ENCODE peak calls at places on chromosomes 5 and 9, in five cellular contexts. N is IMR-90, A is WTC11, P is body of pancreas, B is GM12865. J is an unnamed sample.

GRCh38 chr9:82670726-82671125 is 392.2 kb downstream of the RASEF start:
- DNase-seq in N (no peak), A (no peak), P (no peak), B (no peak), J (no peak)

GRCh38 chr9:96686638-96687335 is 31.7 kb upstream of the PRXL2C start:
- DNase-seq in N (peak; percentile 57), A (peak; percentile 89), P (peak; percentile 82), B (peak; percentile 39), J (peak; percentile 60)

GRCh38 chr5:147369742-147370374 is 135.0 kb downstream of the STK32A start:
- DNase-seq in N (peak; percentile 20), A (no peak), P (no peak), B (no peak), J (no peak)

GRCh38 chr5:42059291-42059690 is 134.2 kb downstream of the FBXO4 start:
- DNase-seq in N (no peak), A (no peak), P (no peak), B (no peak), J (no peak)

GRCh38 chr5:10460252-10460906 is 18.7 kb downstream of the ROPN1L start:
- DNase-seq in N (no peak), A (no peak), P (peak; percentile 72), B (no peak), J (peak; percentile 8)

GRCh38 chr9:2018162-2018643 is 3.1 kb downstream of the SMARCA2 start:
- DNase-seq in N (no peak), A (no peak), P (no peak), B (no peak), J (no peak)

GRCh38 chr9:111895996-111896941 is at the start of gene UGCG:
- DNase-seq in N (peak; percentile 90), A (peak; percentile 87), P (peak; percentile 89), B (peak; percentile 94), J (peak; percentile 91)

GRCh38 chr5:139474815-139475791 is 4.3 kb downstream of the SMIM33 start:
- DNase-seq in N (peak; percentile 87), A (no peak), P (no peak), B (no peak), J (no peak)

GRCh38 chr9:107119735-107120134 is 163.3 kb upstream of the RAD23B start:
- DNase-seq in N (no peak), A (no peak), P (no peak), B (no peak), J (no peak)

GRCh38 chr9:134514503-134514902 is 127.1 kb upstream of the COL5A1 start:
- DNase-seq in N (no peak), A (no peak), P (no peak), B (no peak), J (no peak)

GRCh38 chr5:59789894-59790293 is 103.6 kb downstream of the PDE4D start:
- DNase-seq in N (no peak), A (no peak), P (no peak), B (no peak), J (no peak)

GRCh38 chr9:80648336-80648735 is 1041.0 kb downstream of the TLE1 start:
- DNase-seq in N (peak; percentile 78), A (no peak), P (no peak), B (no peak), J (no peak)

GRCh38 chr9:137588891-137589290 is 1.4 kb downstream of the ZMYND19 start:
- DNase-seq in N (no peak), A (no peak), P (no peak), B (no peak), J (no peak)

GRCh38 chr5:172007153-172007794 is 836 bp upstream of the FBXW11 start:
- DNase-seq in N (peak; percentile 39), A (no peak), P (no peak), B (peak; percentile 37), J (peak; percentile 52)

GRCh38 chr9:80698725-80699124 is 990.6 kb downstream of the TLE1 start:
- DNase-seq in N (peak; percentile 18), A (no peak), P (no peak), B (no peak), J (no peak)

J was measured in OCI-LY7.